ENCODE peak calls at places on chromosomes 6 and 20, in ten cellular contexts. R, N, X, O, Y, H, Z, D, F and W are unnamed samples.
A peak's percentile ranks its signal among the peaks of the same experiment; 100 is the strongest.

GRCh38 chr6:35452186-35453090 is at the start of gene FANCE:
- DNase-seq in R (peak; percentile 86), N (peak; percentile 94), X (peak; percentile 88), O (peak; percentile 89), Y (peak; percentile 89), H (peak; percentile 93), Z (peak; percentile 95), D (peak; percentile 97), F (peak; percentile 99), W (peak; percentile 71)

GRCh38 chr6:52603000-52603795 is 26.3 kb upstream of the TRAM2 start:
- DNase-seq in R (peak; percentile 83), N (no peak), X (no peak), O (no peak), Y (no peak), H (no peak), Z (no peak), D (no peak), F (no peak), W (no peak)

GRCh38 chr6:118968416-118968815 is 33.5 kb upstream of the MCM9 start:
- DNase-seq in R (peak; percentile 1), N (no peak), X (no peak), O (peak; percentile 20), Y (no peak), H (no peak), Z (no peak), D (no peak), F (no peak), W (no peak)

GRCh38 chr6:148364056-148364844 is 21.6 kb downstream of the SASH1 start:
- DNase-seq in R (peak; percentile 76), N (peak; percentile 37), X (peak; percentile 25), O (no peak), Y (no peak), H (no peak), Z (no peak), D (no peak), F (no peak), W (no peak)

GRCh38 chr6:100446922-100447899 is 17.5 kb downstream of the SIM1 start:
- DNase-seq in R (no peak), N (no peak), X (no peak), O (no peak), Y (no peak), H (no peak), Z (no peak), D (no peak), F (no peak), W (no peak)

GRCh38 chr20:24458441-24458840 is 11.0 kb upstream of the SYNDIG1 start:
- DNase-seq in R (no peak), N (no peak), X (no peak), O (no peak), Y (no peak), H (no peak), Z (no peak), D (no peak), F (no peak), W (no peak)

GRCh38 chr6:31576897-31577341 is 1.6 kb downstream of the TNF start:
- DNase-seq in R (no peak), N (no peak), X (no peak), O (no peak), Y (no peak), H (no peak), Z (no peak), D (no peak), F (peak; percentile 91), W (no peak)

GRCh38 chr6:161136655-161137054 is 137.2 kb downstream of the AGPAT4 start:
- DNase-seq in R (no peak), N (no peak), X (no peak), O (no peak), Y (no peak), H (no peak), Z (no peak), D (no peak), F (no peak), W (no peak)

GRCh38 chr20:48012401-48012974 is 227.2 kb upstream of the SULF2 start:
- DNase-seq in R (peak; percentile 45), N (no peak), X (no peak), O (peak; percentile 21), Y (no peak), H (no peak), Z (no peak), D (no peak), F (no peak), W (no peak)

GRCh38 chr6:41449399-41450245 is 96.6 kb upstream of the FOXP4 start:
- DNase-seq in R (no peak), N (peak; percentile 71), X (no peak), O (peak; percentile 22), Y (no peak), H (peak; percentile 63), Z (no peak), D (peak; percentile 89), F (peak; percentile 92), W (no peak)

GRCh38 chr6:7542065-7542877 is 800 bp downstream of the DSP start:
- DNase-seq in R (no peak), N (no peak), X (no peak), O (peak; percentile 26), Y (no peak), H (no peak), Z (peak; percentile 21), D (no peak), F (peak; percentile 53), W (no peak)

GRCh38 chr20:63858393-63859165 is 2.7 kb upstream of the ABHD16B start:
- DNase-seq in R (peak; percentile 59), N (no peak), X (no peak), O (no peak), Y (no peak), H (peak; percentile 70), Z (peak; percentile 78), D (no peak), F (no peak), W (no peak)

GRCh38 chr6:100078509-100078908 is 84.5 kb upstream of the MCHR2 start:
- DNase-seq in R (peak; percentile 19), N (no peak), X (peak; percentile 69), O (peak; percentile 48), Y (no peak), H (no peak), Z (no peak), D (no peak), F (no peak), W (no peak)

GRCh38 chr6:157196391-157196790 is 126.9 kb downstream of the TMEM242 start:
- DNase-seq in R (no peak), N (no peak), X (no peak), O (no peak), Y (no peak), H (no peak), Z (no peak), D (no peak), F (no peak), W (no peak)

GRCh38 chr6:28212510-28213212 is 12.4 kb upstream of the ZSCAN9 start:
- DNase-seq in R (peak; percentile 90), N (no peak), X (no peak), O (peak; percentile 87), Y (peak; percentile 49), H (no peak), Z (no peak), D (no peak), F (peak; percentile 59), W (no peak)

GRCh38 chr6:133896344-133896721 is 7.4 kb downstream of the TCF21 start:
- DNase-seq in R (no peak), N (no peak), X (no peak), O (no peak), Y (no peak), H (no peak), Z (no peak), D (no peak), F (no peak), W (no peak)

GRCh38 chr20:2508631-2509467 is at the start of gene ZNF343:
- DNase-seq in R (peak; percentile 77), N (peak; percentile 81), X (peak; percentile 75), O (peak; percentile 86), Y (peak; percentile 66), H (peak; percentile 73), Z (peak; percentile 83), D (peak; percentile 89), F (peak; percentile 90), W (peak; percentile 34)
- H3K27ac ChIP-seq in R (peak within 1 kb of the TSS; percentile 81), N (peak within 1 kb of the TSS; percentile 94), X (peak within 1 kb of the TSS; percentile 93), O (peak within 1 kb of the TSS; percentile 89), Y (peak within 1 kb of the TSS; percentile 88), H (peak within 1 kb of the TSS; percentile 80), Z (peak within 1 kb of the TSS; percentile 88), D (peak within 1 kb of the TSS; percentile 87), F (peak within 1 kb of the TSS; percentile 74), W (peak within 1 kb of the TSS; percentile 87)

GRCh38 chr20:19928379-19929360 is 88.5 kb upstream of the NAA20 start:
- DNase-seq in R (no peak), N (no peak), X (no peak), O (no peak), Y (peak; percentile 86), H (no peak), Z (no peak), D (no peak), F (peak; percentile 64), W (no peak)
- TF ChIP-seq POLR2A in R (no peak), N (no peak), X (no peak), O (no peak), Y (no peak), H (no peak), Z (no peak), D (no peak), F (no peak), W (no peak)

GRCh38 chr6:167268683-167269280 is 22.3 kb upstream of the UNC93A start:
- DNase-seq in R (no peak), N (no peak), X (no peak), O (no peak), Y (no peak), H (no peak), Z (no peak), D (no peak), F (no peak), W (no peak)
- H3K27ac ChIP-seq in R (no peak overlapping the region), N (no peak overlapping the region), X (no peak overlapping the region), O (no peak overlapping the region), Y (no peak overlapping the region), H (no peak overlapping the region), Z (no peak overlapping the region), D (no peak overlapping the region), F (no peak overlapping the region), W (peak overlapping the region; percentile 79)

GRCh38 chr20:45407067-45407745 is 883 bp upstream of the DBNDD2 start:
- DNase-seq in R (no peak), N (peak; percentile 62), X (no peak), O (no peak), Y (no peak), H (peak; percentile 40), Z (peak; percentile 79), D (peak; percentile 89), F (peak; percentile 59), W (no peak)
- TF ChIP-seq POLR2A in R (no peak), N (peak; percentile 7), X (peak; percentile 61), O (no peak), Y (peak; percentile 16), H (no peak), Z (peak; percentile 69), D (peak; percentile 67), F (peak; percentile 17), W (peak; percentile 30)

DNA sequence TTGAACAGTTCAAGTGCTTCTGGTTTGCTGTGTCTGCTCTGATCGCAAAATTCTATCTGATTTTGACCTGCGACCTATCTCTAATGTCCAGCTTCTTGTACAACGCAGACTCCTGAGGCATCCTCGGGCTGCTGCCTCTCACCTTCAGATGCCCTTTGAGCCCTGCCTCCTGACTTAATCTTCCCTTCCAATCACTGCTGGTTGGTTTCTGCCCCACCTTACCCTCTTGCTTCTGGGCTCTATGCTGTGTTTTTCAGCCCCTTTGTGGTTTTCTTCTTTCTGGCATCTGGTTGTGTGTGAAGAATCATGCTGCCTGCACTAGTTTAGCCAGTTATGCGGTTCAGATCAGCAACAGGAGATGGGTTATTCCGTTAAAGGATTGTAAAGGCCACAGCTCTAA is 131.2 kb upstream of the THEMIS start:
- DNase-seq in R (no peak), N (no peak), X (no peak), O (no peak), Y (no peak), H (no peak), Z (no peak), D (no peak), F (no peak), W (no peak)
- H3K27ac ChIP-seq in R (no peak overlapping the region), N (no peak overlapping the region), X (no peak overlapping the region), O (no peak overlapping the region), Y (no peak overlapping the region), H (no peak overlapping the region), Z (no peak overlapping the region), D (no peak overlapping the region), F (no peak overlapping the region), W (no peak overlapping the region)